ENCODE peak calls at places on chromosomes 11 and 22, in seven cellular contexts. S is kidney; V is effector memory CD4-positive, alpha-beta T cell; D is H9; T is RWPE1; Z is brain microvascular endothelial cell; B is CD8-positive, alpha-beta T cell. I is an unnamed sample.

GRCh38 chr11:33178443-33179154 is 17.3 kb upstream of the CSTF3 start:
- DNase-seq in S (no peak), V (no peak), D (no peak), T (no peak), Z (peak), B (no peak), I (no peak)

GRCh38 chr11:69413015-69413801 is 68.3 kb upstream of the LINC01488 start:
- DNase-seq in S (peak), V (no peak), D (no peak), T (no peak), Z (no peak), B (no peak), I (no peak)

GRCh38 chr11:19696904-19697303 is 15.7 kb upstream of the NAV2 start:
- DNase-seq in S (no peak), V (no peak), D (no peak), T (no peak), Z (no peak), B (no peak), I (no peak)

GRCh38 chr11:13391217-13391616 is 71.8 kb downstream of the BTBD10 start:
- DNase-seq in S (no peak), V (no peak), D (no peak), T (no peak), Z (no peak), B (no peak), I (no peak)

GRCh38 chr11:65491163-65491465 is 7.7 kb upstream of the MALAT1 start:
- DNase-seq in S (peak), V (no peak), D (no peak), T (no peak), Z (peak), B (no peak), I (no peak)

GRCh38 chr22:25085930-25086901 is 113.4 kb upstream of the CRYBB3 start:
- DNase-seq in S (peak), V (no peak), D (no peak), T (no peak), Z (no peak), B (no peak), I (peak)

GRCh38 chr22:30183861-30184278 is 62.7 kb downstream of the LIF start:
- DNase-seq in S (no peak), V (no peak), D (no peak), T (no peak), Z (peak), B (no peak), I (no peak)

GRCh38 chr22:44965171-44965570 is 44.6 kb downstream of the PHF21B start:
- DNase-seq in S (no peak), V (no peak), D (no peak), T (no peak), Z (no peak), B (no peak), I (no peak)

GRCh38 chr22:20224917-20225692 is 43.0 kb downstream of the RTN4R start:
- DNase-seq in S (no peak), V (no peak), D (no peak), T (no peak), Z (no peak), B (no peak), I (no peak)

GRCh38 chr11:119371067-119371601 is 10.4 kb downstream of the USP2 start:
- DNase-seq in S (peak), V (no peak), D (no peak), T (no peak), Z (no peak), B (no peak), I (no peak)

GRCh38 chr11:12606597-12606996 is 67.6 kb upstream of the TEAD1 start:
- DNase-seq in S (no peak), V (no peak), D (no peak), T (no peak), Z (peak), B (no peak), I (no peak)

GRCh38 chr11:75371930-75372876 is 20.7 kb upstream of the ARRB1 start:
- DNase-seq in S (no peak), V (no peak), D (no peak), T (no peak), Z (no peak), B (no peak), I (peak)

GRCh38 chr11:73157141-73158010 is 15.3 kb upstream of the FCHSD2 start:
- DNase-seq in S (peak), V (no peak), D (no peak), T (no peak), Z (peak), B (no peak), I (peak)

GRCh38 chr11:134047586-134047999 is 21.3 kb upstream of the JAM3 start:
- DNase-seq in S (no peak), V (no peak), D (no peak), T (peak), Z (peak), B (no peak), I (no peak)

GRCh38 chr11:64093233-64094039 is 57.7 kb downstream of the FLRT1 start:
- DNase-seq in S (no peak), V (no peak), D (no peak), T (no peak), Z (no peak), B (no peak), I (peak)

DNA sequence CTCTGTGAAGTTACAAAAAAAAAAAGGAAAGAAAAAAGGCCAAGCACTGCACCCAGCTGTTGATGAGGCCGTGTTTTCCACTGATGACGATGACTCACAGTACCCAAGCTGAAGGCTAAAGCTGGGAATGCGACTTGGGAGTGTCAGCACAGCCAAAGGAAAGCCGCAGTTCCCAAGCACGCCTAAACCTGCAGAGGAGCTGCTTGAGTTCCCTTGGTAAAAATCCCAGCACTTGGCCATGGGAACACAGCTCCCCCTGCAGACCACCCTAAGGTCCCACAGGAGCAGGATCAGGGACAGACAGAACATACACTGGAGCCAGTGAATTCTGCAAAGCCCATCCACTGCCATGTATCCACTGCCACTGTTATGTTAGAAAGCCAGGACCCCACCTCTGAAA is 39.9 kb downstream of the SERGEF start:
- DNase-seq in S (no peak), V (no peak), D (peak), T (peak), Z (peak), B (no peak), I (peak)
- H3K27ac ChIP-seq in S (no peak), V (no peak), D (no peak), T (peak), Z (no peak), B (no peak), I (no peak)

DNA sequence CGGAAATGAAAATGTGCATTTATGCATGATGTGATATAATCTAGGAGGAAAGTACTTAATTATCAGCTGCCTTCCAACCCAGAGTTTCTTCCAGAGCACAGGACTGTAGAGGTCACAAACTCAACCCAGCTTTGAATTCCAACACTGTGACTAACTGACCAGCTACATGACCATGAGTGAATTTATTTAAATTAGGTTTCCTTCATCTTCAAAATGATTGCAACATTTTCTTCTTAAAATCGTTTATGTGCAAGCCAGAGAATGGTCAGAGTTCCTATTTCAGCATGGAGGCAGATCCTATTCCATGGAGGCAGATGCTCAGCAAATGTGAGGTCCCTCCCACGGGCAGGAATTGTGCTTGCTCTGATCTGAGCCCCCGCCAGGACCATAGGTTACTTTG is 42.4 kb downstream of the OSBP start:
- DNase-seq in S (no peak), V (no peak), D (no peak), T (peak), Z (peak), B (no peak), I (no peak)
- H3K27ac ChIP-seq in S (no peak), V (no peak), D (no peak), T (peak), Z (peak), B (no peak), I (no peak)

DNA sequence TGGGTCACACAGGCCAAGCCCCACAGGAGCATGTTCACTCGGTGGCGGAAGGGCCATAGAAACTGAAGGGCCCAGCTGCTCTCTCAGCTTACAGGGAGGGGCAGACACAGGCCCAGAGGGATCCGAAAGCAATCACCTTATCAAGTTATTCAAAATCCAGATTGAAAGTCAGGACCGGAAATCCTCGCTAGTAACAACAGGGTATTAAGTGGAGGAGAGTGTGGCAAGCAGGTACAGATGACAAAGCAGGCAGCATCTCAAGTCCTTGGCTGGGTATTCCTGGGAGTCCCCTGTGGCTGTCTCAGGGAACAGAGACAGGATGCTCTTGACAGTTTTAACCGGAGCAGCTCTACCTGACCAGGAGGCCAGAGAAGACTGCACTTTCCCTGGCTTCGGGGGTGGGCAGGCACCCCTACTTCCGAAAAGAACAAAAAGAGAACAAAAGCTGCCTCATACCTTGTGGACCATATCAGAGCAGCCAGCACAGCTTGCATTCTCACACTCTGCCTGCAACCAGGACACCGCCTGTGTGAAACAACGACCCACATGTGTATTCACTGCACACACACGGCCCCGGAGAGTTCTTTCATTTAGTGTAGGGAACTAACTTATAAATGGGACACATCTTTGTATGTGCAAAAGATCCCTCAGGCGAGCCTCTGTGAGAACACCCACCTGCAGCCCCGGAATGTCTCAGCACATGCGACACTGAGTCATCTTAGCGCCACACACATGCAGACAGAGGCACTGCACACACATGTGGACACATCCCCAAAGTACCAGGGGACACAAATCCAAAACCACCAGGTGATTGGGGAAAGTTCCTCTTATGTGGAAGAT is 78.3 kb downstream of the MICAL3 start:
- DNase-seq in S (no peak), V (no peak), D (no peak), T (no peak), Z (no peak), B (no peak), I (no peak)
- H3K27ac ChIP-seq in S (peak), V (no peak), D (no peak), T (peak), Z (no peak), B (no peak), I (no peak)

GRCh38 chr11:67630230-67630942 is 649 bp upstream of the NUDT8 start:
- DNase-seq in S (peak), V (peak), D (peak), T (peak), Z (peak), B (peak), I (peak)
- H3K27ac ChIP-seq in S (peak), V (peak), D (no peak), T (peak), Z (peak), B (peak), I (peak)

DNA sequence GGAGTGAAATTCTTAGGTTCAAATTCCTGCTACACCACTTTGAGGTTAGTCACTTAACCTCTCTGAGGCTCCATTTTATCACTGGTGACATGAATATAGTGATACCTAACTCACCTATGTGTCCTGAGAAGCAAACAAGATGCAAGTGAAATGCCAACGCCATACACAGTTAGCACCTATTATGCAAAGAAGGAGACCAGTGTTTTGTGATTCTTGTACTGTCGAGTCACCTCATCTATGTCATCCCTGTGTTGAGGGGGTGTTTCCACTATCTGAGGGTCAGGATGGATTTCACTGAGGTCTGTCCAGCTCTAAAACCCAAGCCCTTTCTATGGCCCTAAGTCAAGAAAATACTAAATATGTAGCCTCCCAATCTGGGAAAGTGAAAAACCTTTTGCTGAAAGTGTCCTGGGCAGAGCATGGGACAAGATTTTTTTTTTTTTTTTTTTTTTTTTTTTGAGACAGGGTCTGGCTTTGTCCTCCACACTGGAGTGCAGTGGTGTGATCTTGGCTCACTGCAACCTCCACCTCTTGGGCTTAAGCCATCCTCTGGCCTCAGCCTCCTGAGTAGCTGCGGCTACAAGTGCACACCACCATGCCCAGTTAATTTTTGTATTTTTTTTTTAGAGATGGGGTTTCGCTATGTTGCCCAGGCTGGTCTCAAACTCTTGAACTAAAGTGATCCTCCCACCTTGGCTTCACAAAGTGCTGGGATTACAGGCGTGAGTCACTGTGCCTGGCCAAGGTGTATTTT is 5.0 kb upstream of the MCM5 start:
- DNase-seq in S (no peak), V (no peak), D (no peak), T (no peak), Z (no peak), B (no peak), I (no peak)
- H3K27ac ChIP-seq in S (no peak), V (no peak), D (no peak), T (no peak), Z (no peak), B (no peak), I (no peak)

GRCh38 chr11:44574620-44575287 is 9.3 kb downstream of the CD82 start:
- DNase-seq in S (no peak), V (peak), D (no peak), T (peak), Z (peak), B (peak), I (no peak)
- H3K27ac ChIP-seq in S (no peak), V (peak), D (no peak), T (no peak), Z (peak), B (no peak), I (no peak)